ENCODE peak calls at places on chromosomes 2 and 18, in four cellular contexts. M, P, R and U are unnamed samples.

GRCh38 chr2:208466133-208466919 is 59.7 kb downstream of the PTH2R start:
- DNase-seq in M (no peak), P (peak), R (peak), U (peak)

GRCh38 chr2:39422700-39423099 is 14.4 kb downstream of the MAP4K3 start:
- DNase-seq in M (no peak), P (no peak), R (no peak), U (no peak)

GRCh38 chr18:75211002-75211621 is 515 bp downstream of the TSHZ1 start:
- DNase-seq in M (no peak), P (no peak), R (peak), U (peak)

GRCh38 chr2:63818276-63818675 is 23.4 kb upstream of the UGP2 start:
- DNase-seq in M (no peak), P (no peak), R (no peak), U (no peak)

GRCh38 chr18:78431606-78432005 is 548.0 kb upstream of the SALL3 start:
- DNase-seq in M (no peak), P (no peak), R (no peak), U (no peak)

GRCh38 chr2:37189452-37190153 is 1.1 kb upstream of the SULT6B1 start:
- DNase-seq in M (no peak), P (no peak), R (peak), U (no peak)

GRCh38 chr2:237815637-237816036 is 17.1 kb downstream of the RBM44 start:
- DNase-seq in M (no peak), P (no peak), R (no peak), U (no peak)

GRCh38 chr2:134231965-134232340 is 21.9 kb upstream of the MGAT5 start:
- DNase-seq in M (no peak), P (no peak), R (no peak), U (no peak)

GRCh38 chr18:9475643-9476580 is 599 bp downstream of the RALBP1 start:
- DNase-seq in M (no peak), P (no peak), R (peak), U (no peak)

GRCh38 chr18:46466236-46467160 is 190.5 kb downstream of the LOXHD1 start:
- DNase-seq in M (no peak), P (no peak), R (no peak), U (no peak)

GRCh38 chr2:23211987-23212583 is 172.9 kb upstream of the KLHL29 start:
- DNase-seq in M (no peak), P (no peak), R (no peak), U (no peak)

GRCh38 chr2:45675130-45675812 is 23.8 kb downstream of the PRKCE start:
- DNase-seq in M (no peak), P (no peak), R (no peak), U (peak)

GRCh38 chr2:100983201-100983600 is 18.9 kb upstream of the RPL31 start:
- DNase-seq in M (no peak), P (no peak), R (no peak), U (no peak)
- TF ChIP-seq CTCF in M (no peak), P (no peak), R (no peak), U (no peak)

GRCh38 chr2:70469435-70469834 is 84.2 kb downstream of the TGFA start:
- DNase-seq in M (no peak), P (no peak), R (no peak), U (peak)
- TF ChIP-seq CTCF in M (no peak), P (peak), R (no peak), U (peak)

DNA sequence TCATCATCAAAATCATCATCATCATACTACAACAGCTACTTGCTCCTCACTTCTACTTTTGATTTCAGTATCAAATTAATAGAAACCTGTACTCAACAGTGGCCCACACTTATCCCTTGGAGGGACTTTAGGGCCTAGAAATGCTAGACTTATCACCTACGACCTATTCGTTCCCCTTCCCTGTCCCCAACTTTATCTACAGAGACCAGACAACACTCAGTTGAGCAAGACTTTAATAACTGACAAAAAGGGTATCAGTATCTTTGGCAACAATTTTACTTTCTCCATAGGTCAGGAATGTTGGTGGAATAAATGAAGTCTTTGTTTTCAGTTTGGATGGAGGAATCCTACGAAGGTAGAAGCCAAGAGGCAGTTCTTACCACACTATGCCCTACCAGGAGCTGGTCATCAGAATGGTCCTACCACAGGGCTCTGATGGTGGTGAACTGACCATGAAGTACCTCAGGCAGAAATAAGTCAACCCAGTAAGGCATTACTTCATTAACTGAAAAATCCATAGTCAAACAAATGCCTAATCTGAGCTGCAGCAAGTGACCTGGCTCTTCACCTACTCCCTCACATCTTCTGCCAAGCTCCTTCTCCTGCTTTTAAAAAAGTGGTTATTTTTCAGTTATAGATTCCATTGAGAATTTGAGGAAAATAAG is 26.6 kb downstream of the MBD2 start:
- DNase-seq in M (no peak), P (no peak), R (no peak), U (no peak)
- TF ChIP-seq CTCF in M (no peak), P (no peak), R (no peak), U (no peak)

DNA sequence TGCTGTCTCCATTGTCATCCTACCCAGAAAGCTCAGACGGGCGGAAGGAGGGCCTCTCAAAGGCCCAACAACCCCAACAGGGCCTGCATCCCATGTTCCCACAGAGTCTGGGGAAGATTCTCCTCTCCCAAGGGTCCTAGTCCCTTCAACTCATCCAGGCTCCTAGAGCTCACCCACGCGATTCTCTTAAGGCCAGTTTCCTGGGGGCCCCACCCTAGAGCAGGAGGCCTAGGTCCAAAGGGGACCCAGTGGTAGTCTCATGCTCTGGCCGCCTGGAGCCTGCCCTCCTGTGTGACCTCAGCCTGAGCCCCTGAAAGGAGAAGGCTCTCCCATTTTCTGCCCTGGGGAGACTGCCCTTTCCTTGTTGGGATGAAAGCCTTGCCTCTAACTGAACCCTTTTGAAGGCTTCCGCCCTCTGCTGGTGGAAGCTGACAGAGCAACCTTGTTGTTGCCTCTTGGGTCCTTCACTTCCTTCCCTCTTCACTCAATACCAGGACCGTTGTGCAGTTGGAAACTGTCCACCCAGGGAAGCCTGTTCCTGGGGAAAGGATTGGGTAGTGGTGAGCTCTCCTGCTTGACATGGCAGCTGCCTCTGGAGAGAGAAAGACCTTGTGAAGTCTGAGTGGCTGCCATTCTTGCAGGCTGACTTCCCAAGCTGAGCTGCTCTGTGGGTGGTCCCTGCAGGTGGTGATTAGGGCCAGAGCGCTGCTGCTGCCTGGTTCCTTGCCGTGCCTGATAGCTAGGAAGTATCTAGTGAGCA is 86.0 kb upstream of the ALPP start:
- DNase-seq in M (no peak), P (peak), R (peak), U (peak)
- TF ChIP-seq CTCF in M (no peak), P (peak), R (peak), U (peak)

GRCh38 chr2:132416996-132417395 is 391 bp downstream of the GPR39 start:
- DNase-seq in M (no peak), P (no peak), R (no peak), U (peak)
- TF ChIP-seq CTCF in M (no peak), P (no peak), R (no peak), U (peak)

DNA sequence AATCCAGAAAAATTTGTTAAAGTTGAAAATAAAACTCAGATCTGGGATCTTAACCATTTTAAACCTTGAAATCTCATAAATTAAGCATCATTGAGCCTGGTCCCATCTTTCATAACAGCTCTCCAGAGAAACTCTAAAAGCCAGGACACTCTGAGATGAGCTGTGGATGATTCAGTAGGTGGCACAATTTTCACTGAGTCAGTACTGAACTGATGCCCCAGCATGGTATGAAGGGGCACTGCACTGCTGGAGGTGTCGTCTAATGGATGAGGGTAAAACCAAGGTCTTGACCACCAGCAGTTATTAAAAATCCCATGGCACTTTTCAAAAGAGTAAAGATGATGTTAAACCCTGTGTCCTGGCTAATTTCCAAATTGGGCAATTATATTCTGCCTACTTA is 170.6 kb downstream of the FIGN start:
- DNase-seq in M (no peak), P (no peak), R (no peak), U (no peak)
- TF ChIP-seq CTCF in M (no peak), P (no peak), R (no peak), U (no peak)

GRCh38 chr18:56389190-56389589 is 249.2 kb downstream of the TXNL1 start:
- DNase-seq in M (no peak), P (no peak), R (peak), U (no peak)
- TF ChIP-seq CTCF in M (no peak), P (no peak), R (peak), U (no peak)

DNA sequence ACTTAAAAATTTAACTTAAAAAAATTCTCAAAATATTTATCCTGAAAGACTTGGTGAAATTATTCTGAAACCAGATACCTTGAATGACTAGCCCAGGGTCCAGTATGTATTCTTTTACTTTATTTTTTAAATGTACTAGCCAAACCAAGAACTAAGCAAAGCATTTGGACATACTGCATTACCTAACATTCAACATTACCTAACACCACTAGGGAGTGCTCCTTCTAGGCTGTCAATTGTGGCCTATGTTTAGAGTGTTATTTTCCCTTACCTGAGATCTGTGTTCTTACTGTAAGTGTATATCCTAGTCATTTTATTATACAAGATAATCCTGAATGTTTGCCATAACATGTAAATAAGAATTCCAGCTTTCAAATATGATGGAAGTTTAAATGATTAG is 496.6 kb downstream of the PTPRM start:
- DNase-seq in M (no peak), P (no peak), R (no peak), U (no peak)
- TF ChIP-seq CTCF in M (no peak), P (no peak), R (no peak), U (no peak)